ENCODE peak calls at places on chromosomes 2 and 18, in six cellular contexts. M is pancreas, Q is OCI-LY7, J is Calu3, C is SK-N-SH, T is GM12865. A is an unnamed sample.

GRCh38 chr2:3476386-3477033 is 42.8 kb downstream of the ADI1 start:
- DNase-seq in M (no peak), Q (no peak), J (no peak), C (no peak), T (no peak), A (no peak)

GRCh38 chr2:215624423-215624829 is 188.6 kb upstream of the FN1 start:
- DNase-seq in M (no peak), Q (no peak), J (no peak), C (no peak), T (no peak), A (no peak)

GRCh38 chr18:4016391-4017049 is 438.6 kb downstream of the DLGAP1 start:
- DNase-seq in M (no peak), Q (no peak), J (no peak), C (no peak), T (peak), A (no peak)

GRCh38 chr2:144659731-144660275 is 139.9 kb upstream of the ZEB2 start:
- DNase-seq in M (no peak), Q (no peak), J (no peak), C (no peak), T (no peak), A (no peak)

GRCh38 chr2:177078843-177079242 is 133.8 kb upstream of the HNRNPA3 start:
- DNase-seq in M (no peak), Q (no peak), J (no peak), C (no peak), T (no peak), A (no peak)

GRCh38 chr2:34486945-34487344 is 887.8 kb upstream of the FAM98A start:
- DNase-seq in M (no peak), Q (no peak), J (no peak), C (no peak), T (no peak), A (no peak)

GRCh38 chr18:55593888-55594287 is 5.9 kb upstream of the TCF4 start:
- DNase-seq in M (no peak), Q (no peak), J (no peak), C (no peak), T (no peak), A (no peak)

GRCh38 chr2:237496428-237496827 is 9.4 kb downstream of the MLPH start:
- DNase-seq in M (no peak), Q (no peak), J (no peak), C (no peak), T (no peak), A (no peak)

GRCh38 chr2:78993518-78994148 is 31.9 kb upstream of the REG3G start:
- DNase-seq in M (no peak), Q (no peak), J (no peak), C (no peak), T (no peak), A (no peak)

GRCh38 chr2:78992451-78992806 is 33.1 kb upstream of the REG3G start:
- DNase-seq in M (peak), Q (no peak), J (no peak), C (peak), T (no peak), A (peak)

GRCh38 chr2:78994789-78995188 is 30.7 kb upstream of the REG3G start:
- DNase-seq in M (no peak), Q (no peak), J (no peak), C (no peak), T (no peak), A (no peak)

DNA sequence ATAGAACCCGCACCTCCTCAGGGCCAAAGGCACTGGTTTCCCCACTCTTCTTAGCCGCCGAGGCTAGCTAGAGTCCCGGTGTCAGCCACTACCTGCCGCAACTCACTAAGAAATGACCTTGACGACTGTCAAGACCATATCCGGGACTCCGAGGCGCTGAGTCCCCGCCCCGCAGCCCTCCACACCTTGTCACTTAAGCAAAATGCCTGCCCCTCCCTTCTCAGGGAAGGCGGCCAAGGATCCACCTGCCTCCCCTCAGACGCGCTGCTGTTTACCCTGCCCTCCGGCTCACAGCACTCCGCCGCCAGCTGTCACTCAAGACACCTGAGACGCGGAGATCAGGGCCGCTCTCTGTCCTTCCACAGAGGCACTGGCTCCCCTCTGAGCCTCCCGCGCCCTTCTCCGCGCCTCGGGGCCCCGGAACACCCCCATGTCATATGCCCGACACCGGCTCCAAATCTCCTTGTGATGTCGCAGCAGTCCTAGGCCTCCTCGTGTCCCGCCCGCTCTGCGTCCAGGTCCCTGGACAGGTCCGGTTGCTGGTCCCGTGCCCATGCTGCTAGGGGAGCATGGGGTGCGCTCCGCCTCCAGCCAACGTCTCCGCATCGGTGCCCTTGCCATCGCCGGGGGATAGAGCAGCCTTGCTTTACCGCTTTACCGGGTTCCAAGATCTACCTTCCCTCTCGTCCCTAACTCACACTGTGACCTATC is 32.5 kb upstream of the REG3G start:
- DNase-seq in M (peak), Q (no peak), J (no peak), C (no peak), T (no peak), A (no peak)
- TF ChIP-seq CTCF in M (no peak), Q (no peak), J (no peak), C (no peak), T (no peak), A (no peak)

DNA sequence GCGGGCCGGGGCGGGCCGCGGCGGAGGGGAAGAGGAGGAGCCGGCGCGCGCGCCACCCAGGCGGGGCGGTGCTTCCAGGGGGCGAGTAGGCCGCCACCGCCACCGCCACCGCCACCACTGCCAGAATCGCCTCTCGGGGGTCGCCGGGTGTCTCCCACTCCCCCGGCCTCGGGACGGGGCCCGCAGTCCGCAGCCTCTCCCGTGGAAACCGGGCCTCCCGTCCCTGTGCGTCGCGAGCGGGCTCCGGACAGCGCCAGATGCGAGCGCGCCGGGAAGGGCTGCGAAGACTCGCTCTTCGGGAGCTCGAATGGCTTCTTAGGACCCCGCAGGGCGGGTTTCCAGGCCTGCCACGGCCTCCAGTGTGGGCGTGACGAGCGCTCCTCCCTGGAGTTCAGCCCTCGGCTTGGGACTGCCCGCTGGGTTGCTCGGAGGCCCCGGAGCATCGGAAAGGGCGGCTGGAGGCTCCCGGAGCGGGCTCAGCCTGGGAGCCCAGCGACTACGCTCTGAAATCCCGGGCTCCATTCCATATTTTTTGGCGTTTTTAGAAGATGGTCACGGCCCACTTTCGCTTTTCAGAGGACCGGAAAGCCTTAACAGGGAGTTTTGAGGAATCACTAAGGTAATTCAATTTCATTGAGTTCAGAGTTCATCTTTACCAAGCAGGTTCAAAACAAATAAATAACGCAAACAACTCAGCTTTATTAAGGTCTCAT is 391 bp upstream of the KDSR start:
- DNase-seq in M (peak), Q (peak), J (peak), C (peak), T (peak), A (peak)
- TF ChIP-seq CTCF in M (no peak), Q (no peak), J (no peak), C (no peak), T (no peak), A (no peak)

DNA sequence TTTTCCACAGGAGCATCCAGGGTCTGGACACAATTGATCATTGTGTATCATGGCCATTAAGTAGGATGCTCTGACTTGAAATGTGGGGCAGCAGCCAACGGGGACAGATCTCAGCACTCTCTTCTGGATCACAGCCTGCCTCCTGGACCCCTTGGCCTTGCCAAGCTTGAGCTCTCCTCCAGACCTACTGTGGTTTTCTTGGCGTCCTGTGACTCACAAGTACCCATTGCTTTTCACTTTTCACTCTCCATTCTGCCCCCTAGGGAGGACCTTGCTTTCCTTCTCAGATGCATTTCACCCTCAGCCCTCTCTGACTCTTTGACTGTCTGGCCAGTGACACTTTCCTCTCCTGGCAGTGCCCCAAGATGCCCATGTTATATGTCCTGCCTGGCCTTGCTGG is 203.2 kb downstream of the INSIG2 start:
- DNase-seq in M (no peak), Q (no peak), J (no peak), C (no peak), T (no peak), A (no peak)
- TF ChIP-seq CTCF in M (no peak), Q (no peak), J (no peak), C (no peak), T (no peak), A (no peak)

GRCh38 chr2:25821225-25822056 is 56.8 kb downstream of the ASXL2 start:
- DNase-seq in M (no peak), Q (no peak), J (no peak), C (no peak), T (no peak), A (no peak)

GRCh38 chr2:25824718-25825117 is 53.6 kb downstream of the ASXL2 start:
- DNase-seq in M (no peak), Q (no peak), J (no peak), C (no peak), T (no peak), A (no peak)

GRCh38 chr2:25824216-25824615 is 54.1 kb downstream of the ASXL2 start:
- DNase-seq in M (no peak), Q (no peak), J (no peak), C (no peak), T (no peak), A (no peak)

GRCh38 chr2:25825238-25825637 is 53.0 kb downstream of the ASXL2 start:
- DNase-seq in M (no peak), Q (no peak), J (no peak), C (no peak), T (peak), A (no peak)

DNA sequence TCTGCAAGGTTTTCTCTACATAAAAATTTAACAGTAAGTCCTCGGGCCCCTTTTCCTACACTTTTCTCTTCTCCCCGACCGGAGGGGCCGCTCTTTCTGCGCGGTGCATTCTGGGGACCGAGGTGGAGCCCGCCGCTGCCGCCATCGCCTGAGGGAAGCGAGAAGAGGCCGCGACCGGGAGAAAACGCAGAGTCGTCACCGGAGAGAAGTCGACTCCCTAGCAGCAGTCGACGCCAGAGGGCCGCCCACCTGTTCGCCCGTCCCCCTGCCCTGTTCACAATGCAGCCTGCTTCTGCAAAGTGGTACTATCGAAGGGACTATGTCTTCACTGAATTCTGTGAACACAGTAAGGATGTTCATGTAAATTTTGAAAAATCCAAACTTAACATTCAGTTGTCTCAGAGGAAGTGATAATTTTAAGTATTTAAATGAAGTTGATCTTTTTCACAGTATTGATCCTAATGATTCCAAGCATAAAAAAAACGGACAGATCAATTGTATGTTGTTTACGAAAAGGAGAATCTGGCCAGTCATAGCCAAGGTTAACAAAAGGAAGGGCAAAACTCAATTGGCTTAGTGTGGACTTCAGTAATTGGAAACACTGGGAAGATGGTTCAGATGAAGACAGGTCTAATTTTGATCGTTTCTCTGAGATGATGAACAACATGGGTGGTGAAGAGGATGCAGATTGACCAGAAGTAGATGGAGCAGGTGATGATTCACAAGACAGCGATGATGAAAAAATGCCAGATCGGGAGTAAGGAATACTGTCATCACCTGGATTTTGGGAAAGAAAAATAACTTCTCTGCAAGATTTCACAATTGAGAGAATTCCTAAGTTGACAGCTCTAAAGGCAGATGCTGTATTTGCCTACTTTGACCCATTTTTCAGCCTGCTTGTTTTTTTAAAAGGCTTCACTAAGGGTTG is 55.8 kb downstream of the ASXL2 start:
- DNase-seq in M (peak), Q (no peak), J (no peak), C (peak), T (peak), A (peak)
- TF ChIP-seq CTCF in M (no peak), Q (no peak), J (no peak), C (no peak), T (no peak), A (no peak)

GRCh38 chr18:5546660-5547059 is 2.9 kb upstream of the EPB41L3 start:
- DNase-seq in M (no peak), Q (no peak), J (no peak), C (peak), T (peak), A (peak)
- TF ChIP-seq CTCF in M (no peak), Q (peak), J (no peak), C (peak), T (no peak), A (no peak)

GRCh38 chr2:135011633-135012032 is 35.6 kb downstream of the MAP3K19 start:
- DNase-seq in M (no peak), Q (no peak), J (no peak), C (no peak), T (no peak), A (no peak)
- TF ChIP-seq CTCF in M (no peak), Q (no peak), J (no peak), C (no peak), T (no peak), A (no peak)